ENCODE peak calls at places on chromosomes 1 and 21, in eight cellular contexts. K is neural progenitor cell, P is HCT116, U is PC-3, W is SK-N-SH, L is GM23338, T is hepatocyte, E is OCI-LY7. A is an unnamed sample.

GRCh38 chr1:21027805-21028204 is 148.9 kb downstream of the EIF4G3 start:
- DNase-seq in L (no peak), W (no peak), T (peak; percentile 22), E (no peak), P (no peak), K (no peak), U (no peak), A (no peak)

GRCh38 chr1:228956864-228957263 is 221.6 kb downstream of the RHOU start:
- DNase-seq in P (no peak), E (no peak), W (no peak), K (no peak), U (no peak), L (no peak), T (no peak), A (no peak)

GRCh38 chr1:181113061-181113695 is 24.7 kb downstream of the IER5 start:
- DNase-seq in L (no peak), T (peak; percentile 41), W (peak; percentile 63), E (no peak), P (peak; percentile 63), U (peak; percentile 88), K (no peak), A (no peak)

GRCh38 chr1:108595510-108595909 is 35.6 kb downstream of the EEIG2 start:
- DNase-seq in K (no peak), W (no peak), E (no peak), P (no peak), U (no peak), L (peak; percentile 58), T (peak; percentile 62), A (no peak)

GRCh38 chr1:172325562-172325961 is 94.9 kb upstream of the C1orf105 start:
- DNase-seq in E (no peak), P (peak; percentile 27), L (no peak), K (no peak), U (peak; percentile 99), W (no peak), T (peak; percentile 50), A (no peak)

GRCh38 chr1:116769994-116770393 is 15.8 kb downstream of the CD2 start:
- DNase-seq in W (no peak), U (no peak), K (no peak), E (no peak), T (no peak), P (no peak), L (no peak), A (no peak)

GRCh38 chr1:153447498-153448170 is 12.8 kb downstream of the S100A7 start:
- DNase-seq in T (no peak), L (no peak), W (no peak), U (peak; percentile 76), P (no peak), E (no peak), K (no peak), A (no peak)

GRCh38 chr21:42038826-42039425 is 28.8 kb upstream of the ZBTB21 start:
- DNase-seq in U (no peak), L (no peak), K (no peak), W (no peak), E (no peak), T (no peak), P (no peak), A (no peak)

GRCh38 chr1:6358757-6359567 is 34.6 kb downstream of the ACOT7 start:
- DNase-seq in W (peak; percentile 75), K (peak; percentile 59), U (no peak), P (no peak), T (peak; percentile 85), E (peak; percentile 23), L (peak; percentile 71), A (no peak)

GRCh38 chr1:29259802-29260441 is 23.6 kb downstream of the PTPRU start:
- DNase-seq in U (no peak), L (peak; percentile 84), E (no peak), W (peak; percentile 91), P (no peak), K (peak; percentile 82), T (peak; percentile 81), A (no peak)

GRCh38 chr1:149978547-149979023 is 31.9 kb downstream of the OTUD7B start:
- DNase-seq in W (no peak), T (peak; percentile 44), E (no peak), K (no peak), L (no peak), U (peak; percentile 72), P (no peak), A (no peak)

GRCh38 chr1:198497326-198498220 is 42.9 kb downstream of the ATP6V1G3 start:
- DNase-seq in W (no peak), E (peak; percentile 20), K (no peak), T (no peak), U (peak; percentile 53), L (no peak), P (no peak), A (no peak)

GRCh38 chr21:43900690-43901089 is 35.7 kb downstream of the AGPAT3 start:
- DNase-seq in E (no peak), L (no peak), K (no peak), W (no peak), T (no peak), U (no peak), P (no peak), A (no peak)

GRCh38 chr1:2474933-2475371 is 1.1 kb upstream of the PLCH2 start:
- DNase-seq in E (no peak), L (no peak), W (peak; percentile 96), P (no peak), T (no peak), U (no peak), K (no peak), A (no peak)

GRCh38 chr21:15063081-15063820 is 1.5 kb downstream of the NRIP1 start:
- DNase-seq in W (no peak), K (peak; percentile 40), L (no peak), T (peak; percentile 24), E (no peak), P (no peak), U (peak; percentile 43), A (peak; percentile 4)

GRCh38 chr1:236608930-236609726 is 4.8 kb upstream of the HEATR1 start:
- DNase-seq in U (peak; percentile 52), W (peak; percentile 66), P (peak; percentile 48), K (peak; percentile 72), T (peak; percentile 70), L (peak; percentile 80), E (peak; percentile 20), A (peak; percentile 31)

GRCh38 chr1:218394416-218394815 is 49.3 kb downstream of the TGFB2 start:
- DNase-seq in L (no peak), K (no peak), W (no peak), U (no peak), T (no peak), P (no peak), E (no peak), A (no peak)

GRCh38 chr1:218395916-218396315 is 50.8 kb downstream of the TGFB2 start:
- DNase-seq in P (no peak), L (no peak), U (no peak), E (no peak), W (no peak), K (no peak), T (no peak), A (no peak)

GRCh38 chr1:218394989-218395388 is 49.9 kb downstream of the TGFB2 start:
- DNase-seq in L (no peak), T (no peak), U (no peak), K (no peak), W (no peak), P (no peak), E (no peak), A (no peak)

GRCh38 chr1:218400624-218401023 is 55.5 kb downstream of the TGFB2 start:
- DNase-seq in T (no peak), L (no peak), K (no peak), W (no peak), P (no peak), U (no peak), E (no peak), A (no peak)

GRCh38 chr1:218397752-218398339 is 52.7 kb downstream of the TGFB2 start:
- DNase-seq in K (no peak), L (no peak), T (peak; percentile 34), W (no peak), P (no peak), E (no peak), U (peak; percentile 83), A (no peak)
- TF ChIP-seq EZH2phosphoT487 in K (no peak), L (no peak), T (no peak), W (no peak), P (no peak), E (no peak), U (no peak), A (no peak)

DNA sequence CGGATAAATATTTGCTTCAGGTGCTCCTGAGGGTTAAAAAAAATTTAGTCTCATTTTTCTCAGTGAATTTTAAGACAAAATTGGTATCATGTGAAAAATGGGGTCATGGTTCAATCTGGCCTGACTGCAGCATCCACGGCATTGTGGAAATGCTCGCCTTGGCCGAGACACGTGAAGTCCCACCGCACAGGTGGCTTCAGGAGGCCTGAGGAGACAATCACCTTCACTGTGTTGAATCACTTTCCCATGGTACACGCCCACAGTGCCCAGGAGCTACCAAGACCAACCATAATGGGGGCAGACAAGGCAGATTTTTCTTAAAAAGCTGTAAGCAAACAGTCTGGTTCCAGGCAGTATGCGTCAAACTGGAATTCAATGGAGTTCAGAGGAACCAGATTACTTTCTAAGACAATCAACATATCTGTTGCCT is 11.0 kb upstream of the CPLANE2 start:
- DNase-seq in E (no peak), W (no peak), L (no peak), U (no peak), K (no peak), T (no peak), P (no peak), A (no peak)
- H3K27ac ChIP-seq in E (peak overlapping the region; percentile 47), W (peak overlapping the region; percentile 70), L (no peak overlapping the region), U (peak overlapping the region; percentile 52), K (no peak overlapping the region), T (peak overlapping the region; percentile 82), P (no peak overlapping the region), A (no peak overlapping the region)

DNA sequence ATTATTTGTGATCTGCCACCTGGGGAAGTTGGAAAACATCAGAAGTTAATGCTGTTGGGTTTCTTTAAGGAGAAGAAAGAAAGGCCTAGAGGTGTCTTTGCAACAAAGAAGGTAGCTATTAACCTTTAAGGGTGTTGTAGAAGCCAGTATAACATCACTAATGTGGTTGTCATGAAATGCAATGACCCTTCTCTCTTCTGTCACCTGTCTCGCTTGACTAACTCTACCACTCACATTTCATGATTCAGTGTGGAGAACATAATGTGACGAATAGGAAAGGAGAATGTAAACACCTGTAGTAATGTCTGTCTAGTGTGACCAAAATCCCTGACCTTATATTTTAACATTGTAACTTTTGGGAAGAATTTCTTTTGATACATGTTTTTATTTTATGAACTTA is 211.7 kb upstream of the UBE2U start:
- DNase-seq in W (no peak), P (no peak), E (no peak), T (no peak), K (no peak), U (no peak), L (no peak), A (no peak)
- TF ChIP-seq EZH2phosphoT487 in W (no peak), P (no peak), E (no peak), T (no peak), K (no peak), U (no peak), L (no peak), A (no peak)

GRCh38 chr1:168871531-168871930 is 142.5 kb upstream of the DPT start:
- DNase-seq in E (no peak), K (no peak), U (no peak), W (no peak), L (no peak), P (no peak), T (no peak), A (no peak)

GRCh38 chr1:168875819-168876218 is 146.8 kb upstream of the DPT start:
- DNase-seq in L (no peak), P (no peak), W (no peak), E (no peak), U (no peak), K (no peak), T (no peak), A (no peak)

GRCh38 chr1:168879906-168880734 is 151.1 kb upstream of the DPT start:
- DNase-seq in E (no peak), U (peak; percentile 7), K (peak; percentile 3), W (no peak), P (no peak), T (peak; percentile 17), L (peak; percentile 16), A (no peak)

GRCh38 chr1:168876830-168877229 is 147.8 kb upstream of the DPT start:
- DNase-seq in E (no peak), U (no peak), T (no peak), L (no peak), P (no peak), K (no peak), W (no peak), A (no peak)
- H3K27ac ChIP-seq in E (no peak overlapping the region), U (no peak overlapping the region), T (no peak overlapping the region), L (no peak overlapping the region), P (no peak overlapping the region), K (no peak overlapping the region), W (no peak overlapping the region), A (no peak overlapping the region)

A was measured in MM.1S.